ENCODE peak calls at places on chromosomes 5 and 9, in seven cellular contexts. V, X, D, I, T, L and J are unnamed samples.

GRCh38 chr9:136674786-136675349 is 12.2 kb downstream of the EGFL7 start:
- DNase-seq in V (peak), X (no peak), D (no peak), I (peak), T (no peak), L (no peak), J (peak)

GRCh38 chr9:6214451-6214850 is 1.2 kb upstream of the IL33 start:
- DNase-seq in V (no peak), X (no peak), D (no peak), I (no peak), T (no peak), L (no peak), J (no peak)

GRCh38 chr5:133370281-133370890 is 242.0 kb downstream of the FSTL4 start:
- DNase-seq in V (no peak), X (no peak), D (no peak), I (no peak), T (no peak), L (no peak), J (no peak)

GRCh38 chr5:115304496-115304895 is 8.0 kb upstream of the CCDC112 start:
- DNase-seq in V (no peak), X (no peak), D (no peak), I (no peak), T (no peak), L (no peak), J (no peak)

GRCh38 chr5:122649080-122649479 is 125.8 kb upstream of the SNX2 start:
- DNase-seq in V (no peak), X (no peak), D (no peak), I (no peak), T (no peak), L (no peak), J (no peak)

GRCh38 chr5:35487255-35488035 is 130.2 kb upstream of the SPEF2 start:
- DNase-seq in V (no peak), X (no peak), D (no peak), I (no peak), T (no peak), L (no peak), J (no peak)

GRCh38 chr5:41670854-41671791 is 160.7 kb upstream of the PLCXD3 start:
- DNase-seq in V (no peak), X (no peak), D (no peak), I (no peak), T (no peak), L (no peak), J (no peak)

GRCh38 chr5:83701886-83702285 is 18.8 kb downstream of the HAPLN1 start:
- DNase-seq in V (no peak), X (no peak), D (no peak), I (no peak), T (no peak), L (no peak), J (no peak)

GRCh38 chr9:121636411-121636865 is 15.0 kb upstream of the DAB2IP start:
- DNase-seq in V (no peak), X (no peak), D (no peak), I (peak), T (no peak), L (no peak), J (no peak)

GRCh38 chr5:54229041-54229780 is 81.2 kb downstream of the ARL15 start:
- DNase-seq in V (peak), X (peak), D (peak), I (peak), T (no peak), L (peak), J (peak)

GRCh38 chr9:128162215-128163026 is 2.4 kb downstream of the BBLN start:
- DNase-seq in V (no peak), X (no peak), D (peak), I (no peak), T (no peak), L (no peak), J (no peak)

GRCh38 chr5:97986069-97986468 is 787.4 kb upstream of the RGMB start:
- DNase-seq in V (no peak), X (peak), D (no peak), I (peak), T (no peak), L (no peak), J (no peak)

GRCh38 chr9:36788534-36788933 is 215.8 kb downstream of the MELK start:
- DNase-seq in V (no peak), X (peak), D (no peak), I (no peak), T (no peak), L (no peak), J (no peak)

GRCh38 chr5:34895641-34896419 is 19.5 kb downstream of the RAD1 start:
- DNase-seq in V (no peak), X (no peak), D (no peak), I (no peak), T (no peak), L (no peak), J (no peak)

GRCh38 chr9:22088372-22089063 is 79.4 kb upstream of the CDKN2B start:
- DNase-seq in V (peak), X (no peak), D (no peak), I (no peak), T (no peak), L (no peak), J (no peak)

GRCh38 chr9:23826120-23826629 is at the start of gene ELAVL2:
- DNase-seq in V (peak), X (no peak), D (peak), I (peak), T (peak), L (no peak), J (peak)

GRCh38 chr9:89779816-89780215 is 175.0 kb downstream of the GADD45G start:
- DNase-seq in V (no peak), X (no peak), D (no peak), I (no peak), T (no peak), L (no peak), J (no peak)

GRCh38 chr5:173242675-173243085 is 7.7 kb upstream of the NKX2-5 start:
- DNase-seq in V (no peak), X (no peak), D (no peak), I (no peak), T (no peak), L (no peak), J (no peak)

GRCh38 chr5:150514708-150515211 is 6.8 kb downstream of the NDST1 start:
- DNase-seq in V (no peak), X (no peak), D (no peak), I (peak), T (no peak), L (no peak), J (peak)

GRCh38 chr5:150513375-150514309 is 5.7 kb downstream of the NDST1 start:
- DNase-seq in V (no peak), X (no peak), D (no peak), I (no peak), T (no peak), L (no peak), J (no peak)

GRCh38 chr5:150515446-150515845 is 7.5 kb downstream of the NDST1 start:
- DNase-seq in V (no peak), X (no peak), D (no peak), I (peak), T (no peak), L (no peak), J (no peak)

GRCh38 chr5:150517272-150518152 is 9.6 kb downstream of the NDST1 start:
- DNase-seq in V (peak), X (peak), D (no peak), I (peak), T (no peak), L (no peak), J (peak)

GRCh38 chr5:150516011-150516410 is 8.1 kb downstream of the NDST1 start:
- DNase-seq in V (no peak), X (no peak), D (no peak), I (peak), T (no peak), L (no peak), J (peak)
- TF ChIP-seq POLR2AphosphoS5 in V (no peak), X (no peak), D (peak), I (no peak), T (no peak), L (no peak), J (peak)

DNA sequence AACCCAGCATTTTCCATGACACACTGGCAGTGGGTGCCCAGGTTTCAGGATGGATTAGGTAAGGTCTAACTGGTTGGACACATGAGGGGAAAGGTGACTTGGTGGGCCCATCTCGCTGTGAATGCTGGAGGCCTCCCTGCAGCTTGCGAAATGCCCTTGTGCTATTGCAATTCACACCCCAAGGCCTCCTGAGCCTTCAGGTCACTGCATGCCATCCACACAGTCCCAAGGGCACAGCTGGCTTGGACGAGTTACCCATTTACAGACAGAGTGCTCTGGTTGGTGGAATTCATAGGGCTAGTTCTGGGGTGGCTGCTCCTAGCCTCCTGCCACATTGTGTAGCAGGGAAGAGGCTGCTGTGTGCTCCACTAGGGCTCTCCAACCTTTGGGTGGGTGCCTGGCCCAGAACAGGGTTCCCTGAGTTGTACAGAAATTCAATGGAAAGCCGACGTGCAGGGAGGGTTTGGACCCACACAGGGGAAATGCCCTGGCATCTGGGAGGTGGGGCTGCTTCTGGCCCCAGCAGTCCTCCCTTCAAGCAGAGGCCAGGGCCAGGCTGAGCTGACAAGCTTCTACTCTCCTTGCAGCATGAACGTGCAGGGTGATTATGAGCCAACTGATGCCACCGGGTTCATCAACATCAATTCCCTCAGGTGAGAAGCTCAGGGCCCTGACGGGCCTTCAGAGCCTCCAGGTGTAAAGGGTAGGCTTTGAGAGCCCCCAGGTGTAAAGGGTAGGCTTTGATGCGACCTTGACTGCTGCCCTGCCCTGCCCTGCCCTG is 54.3 kb downstream of the ASS1 start:
- DNase-seq in V (no peak), X (no peak), D (no peak), I (no peak), T (no peak), L (no peak), J (no peak)
- TF ChIP-seq POLR2A in V (no peak), X (no peak), D (no peak), I (no peak), T (no peak), L (no peak), J (no peak)

DNA sequence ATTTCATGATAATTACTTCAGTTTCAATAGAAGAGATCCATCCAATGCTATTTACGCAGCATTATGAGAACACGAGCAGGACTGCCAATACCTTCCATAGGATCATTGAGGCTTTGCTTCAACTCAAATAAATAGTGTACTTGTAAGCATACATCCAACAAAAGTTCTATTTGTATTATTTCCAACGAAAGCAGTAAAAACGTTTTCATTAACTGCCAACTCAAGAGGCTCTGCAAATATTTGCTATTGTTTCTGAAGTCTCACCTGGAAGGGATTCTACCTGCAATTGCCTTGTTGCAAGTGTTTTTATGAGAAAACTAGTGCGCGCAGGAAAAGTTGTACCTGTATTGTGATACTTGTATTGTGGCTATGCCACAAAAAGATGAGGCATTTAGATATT is 11.0 kb upstream of the GNPDA1 start:
- DNase-seq in V (no peak), X (no peak), D (no peak), I (no peak), T (no peak), L (no peak), J (no peak)
- TF ChIP-seq POLR2AphosphoS5 in V (no peak), X (no peak), D (no peak), I (no peak), T (no peak), L (no peak), J (no peak)

DNA sequence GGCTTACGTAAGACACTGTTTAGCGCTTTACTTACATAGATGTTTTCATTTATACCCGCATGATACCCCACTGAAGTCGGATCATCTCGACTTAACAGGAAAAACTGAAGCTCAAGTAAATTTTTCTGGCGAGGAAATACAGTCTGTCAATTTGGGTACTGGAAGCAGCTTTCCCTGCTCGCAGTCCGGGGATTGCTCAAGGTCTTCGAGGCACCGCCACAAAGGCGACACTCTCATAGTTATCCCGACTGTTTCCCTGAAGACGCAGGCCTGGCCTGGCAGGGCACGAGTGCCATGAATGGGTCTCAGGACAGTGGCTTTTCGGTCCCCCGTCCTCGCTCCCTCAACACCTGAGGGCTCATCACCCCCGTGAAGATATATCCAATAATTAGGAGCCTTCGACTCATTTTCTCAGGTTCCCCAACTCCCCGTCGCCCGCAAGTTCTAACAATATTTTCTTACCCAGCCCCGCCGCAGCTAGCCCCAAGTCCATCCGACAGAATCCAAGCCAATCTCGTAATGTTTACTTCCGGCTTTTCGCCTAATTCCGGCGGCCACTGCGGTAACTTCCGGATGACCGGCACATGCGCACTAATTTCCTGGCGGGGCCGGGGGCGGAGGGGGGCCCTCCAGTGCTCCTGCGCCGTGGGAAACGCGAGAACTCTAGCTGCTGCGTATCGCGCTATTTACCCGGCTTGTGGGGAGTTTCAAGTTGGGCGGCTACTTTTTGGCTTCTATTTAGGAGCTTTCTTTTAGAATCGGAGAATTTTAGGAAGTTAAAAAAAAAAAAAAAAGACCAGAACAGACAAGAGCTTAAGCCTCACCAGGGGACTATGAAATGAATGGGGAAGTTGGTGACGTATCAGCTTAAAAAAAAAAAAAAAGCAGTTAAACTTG is at the start of gene SLU7:
- DNase-seq in V (peak), X (peak), D (peak), I (peak), T (peak), L (peak), J (peak)
- TF ChIP-seq POLR2A in V (peak), X (peak), D (peak), I (no peak), T (peak), L (peak), J (no peak)

GRCh38 chr9:69097923-69098593 is 62.5 kb downstream of the FXN start:
- DNase-seq in V (no peak), X (no peak), D (no peak), I (peak), T (no peak), L (no peak), J (no peak)

GRCh38 chr9:69093471-69094103 is 58.0 kb downstream of the FXN start:
- DNase-seq in V (no peak), X (no peak), D (no peak), I (no peak), T (no peak), L (no peak), J (no peak)

GRCh38 chr9:69097053-69097452 is 61.5 kb downstream of the FXN start:
- DNase-seq in V (no peak), X (no peak), D (no peak), I (peak), T (no peak), L (no peak), J (no peak)
- TF ChIP-seq POLR2AphosphoS5 in V (no peak), X (no peak), D (no peak), I (peak), T (no peak), L (no peak), J (peak)

DNA sequence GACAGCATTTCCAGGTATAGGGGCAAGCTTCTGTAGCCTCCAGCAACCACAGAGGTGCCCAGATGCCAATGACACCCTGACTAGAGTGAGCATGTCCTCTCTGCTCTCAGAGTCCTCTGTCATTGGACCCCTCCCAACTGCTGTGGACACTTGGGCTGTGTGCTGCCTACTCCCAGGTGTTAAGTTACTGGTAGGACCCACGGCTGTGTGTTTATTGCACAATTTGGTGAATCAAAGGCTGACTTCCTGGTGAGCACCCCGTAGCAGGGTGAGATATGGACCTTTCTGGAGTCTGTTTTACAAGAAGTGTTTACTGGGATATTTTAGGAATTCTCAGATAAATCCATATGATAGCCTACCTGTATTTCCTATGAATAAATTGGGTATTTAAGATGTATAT is 36.1 kb downstream of the SH3GL2 start:
- DNase-seq in V (no peak), X (no peak), D (no peak), I (no peak), T (no peak), L (no peak), J (no peak)
- TF ChIP-seq POLR2A in V (no peak), X (no peak), D (no peak), I (no peak), T (no peak), L (no peak), J (no peak)